ENCODE peak calls at places on chromosomes 12 and 14, in five cellular contexts. U is mesothelial cell of epicardium, N is OCI-LY7, T is dorsolateral prefrontal cortex, F is endothelial cell. W is an unnamed sample.

GRCh38 chr14:53894456-53894855 is 62.2 kb downstream of the BMP4 start:
- DNase-seq in U (no peak), N (no peak), T (no peak), F (no peak), W (no peak)

GRCh38 chr12:96047621-96048211 is 12.3 kb upstream of the LTA4H start:
- DNase-seq in U (no peak), N (peak; percentile 46), T (no peak), F (no peak), W (no peak)

GRCh38 chr12:65292241-65292640 is 13.8 kb downstream of the MSRB3 start:
- DNase-seq in U (no peak), N (no peak), T (no peak), F (no peak), W (no peak)

GRCh38 chr12:82687020-82687951 is 580 bp downstream of the TMTC2 start:
- DNase-seq in U (peak; percentile 42), N (peak; percentile 73), T (peak; percentile 56), F (peak; percentile 49), W (peak; percentile 24)

GRCh38 chr14:106094654-106095189 is 568.3 kb downstream of the TMEM121 start:
- DNase-seq in U (no peak), N (no peak), T (no peak), F (no peak), W (no peak)

GRCh38 chr14:85508863-85509262 is 21.1 kb upstream of the FLRT2 start:
- DNase-seq in U (no peak), N (no peak), T (no peak), F (no peak), W (no peak)

GRCh38 chr12:80838024-80838658 is 99.6 kb downstream of the LIN7A start:
- DNase-seq in U (no peak), N (no peak), T (no peak), F (no peak), W (no peak)

GRCh38 chr12:102371177-102371576 is 109.2 kb downstream of the IGF1 start:
- DNase-seq in U (no peak), N (no peak), T (no peak), F (no peak), W (no peak)

GRCh38 chr12:15788266-15789214 is 648 bp downstream of the EPS8 start:
- DNase-seq in U (peak; percentile 29), N (no peak), T (peak; percentile 39), F (peak; percentile 24), W (no peak)

GRCh38 chr14:69632752-69633151 is 21.4 kb downstream of the SUSD6 start:
- DNase-seq in U (no peak), N (no peak), T (no peak), F (no peak), W (no peak)

GRCh38 chr14:79965896-79966295 is 245.4 kb downstream of the DIO2 start:
- DNase-seq in U (no peak), N (no peak), T (no peak), F (no peak), W (no peak)

GRCh38 chr12:47015381-47015780 is 64.0 kb upstream of the PCED1B start:
- DNase-seq in U (no peak), N (no peak), T (no peak), F (no peak), W (no peak)

GRCh38 chr12:74170645-74171477 is 366.8 kb upstream of the ATXN7L3B start:
- DNase-seq in U (no peak), N (no peak), T (no peak), F (no peak), W (no peak)

GRCh38 chr14:95993768-95994592 is 45.2 kb upstream of the C14orf132 start:
- DNase-seq in U (no peak), N (peak; percentile 80), T (no peak), F (peak; percentile 21), W (no peak)

GRCh38 chr14:87000071-87000470 is 992.9 kb downstream of the GALC start:
- DNase-seq in U (no peak), N (no peak), T (no peak), F (no peak), W (no peak)

GRCh38 chr14:92600318-92601053 is 86.9 kb downstream of the RIN3 start:
- DNase-seq in U (no peak), N (no peak), T (no peak), F (no peak), W (no peak)
- TF ChIP-seq CTCF in U (no peak), N (no peak), T (no peak), F (no peak), W (no peak)

GRCh38 chr12:12890815-12891645 is at the start of gene GPRC5A:
- DNase-seq in U (peak; percentile 61), N (no peak), T (no peak), F (peak; percentile 26), W (peak; percentile 87)
- TF ChIP-seq CTCF in U (no peak), N (no peak), T (no peak), F (no peak), W (no peak)

GRCh38 chr14:74526854-74527585 is 33.5 kb downstream of the ISCA2 start:
- DNase-seq in U (no peak), N (no peak), T (no peak), F (no peak), W (no peak)
- TF ChIP-seq CTCF in U (no peak), N (no peak), T (no peak), F (no peak), W (no peak)

GRCh38 chr14:61568572-61569011 is 126.7 kb upstream of the HIF1A start:
- DNase-seq in U (no peak), N (peak; percentile 98), T (no peak), F (peak; percentile 31), W (no peak)
- TF ChIP-seq CTCF in U (no peak), N (peak; percentile 65), T (no peak), F (no peak), W (no peak)

W was measured in omental fat pad.